ENCODE peak calls at places on chromosomes 2 and 18, in five cellular contexts. D is HT1080; W is NCI-H510A treated with DMSO at 0.1 percent for 48 hours; P is central memory CD4-positive, alpha-beta T cell; N is CD8-positive, alpha-beta T cell. U is an unnamed sample.

GRCh38 chr2:172204309-172204708 is 101.6 kb upstream of the DLX2 start:
- DNase-seq in W (no peak), D (no peak), P (no peak), N (no peak), U (no peak)

GRCh38 chr2:23487735-23488492 is 102.9 kb downstream of the KLHL29 start:
- DNase-seq in W (no peak), D (peak; percentile 57), P (no peak), N (no peak), U (peak; percentile 66)

GRCh38 chr2:10329880-10330699 is 27.4 kb downstream of the HPCAL1 start:
- DNase-seq in W (no peak), N (no peak), P (peak; percentile 68), D (peak; percentile 61), U (peak; percentile 83)

GRCh38 chr18:23703057-23703986 is 14.1 kb downstream of the LAMA3 start:
- DNase-seq in D (peak; percentile 72), N (no peak), P (peak; percentile 33), W (peak; percentile 36), U (peak; percentile 83)

GRCh38 chr2:67526283-67526682 is 129.2 kb downstream of the ETAA1 start:
- DNase-seq in P (no peak), W (no peak), N (no peak), D (peak; percentile 4), U (peak; percentile 22)

GRCh38 chr2:167406558-167406957 is 518.3 kb downstream of the XIRP2 start:
- DNase-seq in N (no peak), P (no peak), D (peak; percentile 27), W (no peak), U (peak; percentile 16)

GRCh38 chr18:73824684-73825083 is 322.9 kb downstream of the FBXO15 start:
- DNase-seq in P (no peak), D (peak; percentile 13), W (no peak), N (no peak), U (peak; percentile 26)

GRCh38 chr2:96523659-96524481 is 12.7 kb upstream of the ARID5A start:
- DNase-seq in P (no peak), N (no peak), W (no peak), D (no peak), U (peak; percentile 7)

GRCh38 chr2:174654429-174654941 is 56.9 kb upstream of the WIPF1 start:
- DNase-seq in P (no peak), W (no peak), D (no peak), N (no peak), U (no peak)

GRCh38 chr18:37516361-37516853 is 49.2 kb downstream of the CELF4 start:
- DNase-seq in D (no peak), P (no peak), N (no peak), W (no peak), U (no peak)

GRCh38 chr2:27583390-27583915 is 611 bp downstream of the ZNF512 start:
- DNase-seq in D (no peak), N (no peak), P (no peak), W (peak; percentile 11), U (peak; percentile 32)

GRCh38 chr2:142585785-142586184 is 291.7 kb upstream of the KYNU start:
- DNase-seq in N (no peak), P (no peak), W (no peak), D (no peak), U (no peak)

GRCh38 chr2:182241936-182242335 is 184.9 kb downstream of the PDE1A start:
- DNase-seq in N (no peak), D (no peak), W (no peak), P (no peak), U (no peak)

GRCh38 chr2:45712538-45712937 is 61.1 kb downstream of the PRKCE start:
- DNase-seq in P (no peak), D (no peak), W (peak; percentile 7), N (no peak), U (no peak)

GRCh38 chr2:227406177-227407031 is 18.7 kb upstream of the SCYGR1 start:
- DNase-seq in W (peak; percentile 91), N (no peak), P (no peak), D (peak; percentile 95), U (peak; percentile 99)

GRCh38 chr18:11268691-11269686 is 119.6 kb upstream of the PIEZO2 start:
- DNase-seq in W (no peak), D (no peak), N (no peak), P (no peak), U (no peak)

GRCh38 chr18:27652480-27653121 is 467.5 kb upstream of the CHST9 start:
- DNase-seq in D (no peak), P (no peak), N (no peak), W (no peak), U (peak; percentile 6)

GRCh38 chr2:206790311-206790935 is 25.0 kb downstream of the FASTKD2 start:
- DNase-seq in P (no peak), W (no peak), D (no peak), N (no peak), U (no peak)

GRCh38 chr18:31979714-31980113 is 36.8 kb upstream of the TRAPPC8 start:
- DNase-seq in N (no peak), D (no peak), P (no peak), W (no peak), U (no peak)

GRCh38 chr2:222688912-222689311 is 17.5 kb downstream of the MOGAT1 start:
- DNase-seq in P (no peak), D (no peak), W (no peak), N (no peak), U (no peak)

GRCh38 chr2:188573453-188573852 is 281.8 kb downstream of the GULP1 start:
- DNase-seq in D (no peak), N (no peak), P (no peak), W (no peak), U (no peak)

GRCh38 chr18:75125359-75126331 is 83.3 kb downstream of the PTGR3 start:
- DNase-seq in D (no peak), N (no peak), P (no peak), W (peak; percentile 87), U (peak; percentile 32)

GRCh38 chr2:68716948-68717661 is 17.5 kb upstream of the ARHGAP25 start:
- DNase-seq in P (no peak), W (no peak), D (no peak), N (no peak), U (no peak)